ENCODE peak calls at places on chromosome 12, in six cellular contexts. T is MM.1S, F is neural crest cell, S is HCT116, I is fibroblast of pulmonary artery, H is mucosa of descending colon. U is an unnamed sample.

GRCh38 chr12:116784238-116784612 is 46.1 kb downstream of the RNFT2 start:
- DNase-seq in F (no peak), I (no peak), H (no peak), T (no peak), S (peak), U (no peak)

GRCh38 chr12:1830981-1831930 is 10.9 kb downstream of the LRTM2 start:
- DNase-seq in T (peak), I (peak), H (peak), S (no peak), F (peak), U (peak)

GRCh38 chr12:123916729-123917128 is 55.9 kb downstream of the CCDC92 start:
- DNase-seq in F (no peak), H (no peak), S (no peak), T (no peak), I (no peak), U (peak)

GRCh38 chr12:113109360-113109759 is 26.2 kb downstream of the RASAL1 start:
- DNase-seq in F (no peak), I (no peak), T (no peak), H (no peak), S (no peak), U (no peak)

GRCh38 chr12:51823875-51824565 is 24.5 kb downstream of the FIGNL2 start:
- DNase-seq in S (peak), F (no peak), T (peak), I (peak), H (no peak), U (peak)

GRCh38 chr12:101939856-101940265 is 62.5 kb downstream of the DRAM1 start:
- DNase-seq in F (peak), T (peak), S (peak), I (peak), H (no peak), U (peak)

GRCh38 chr12:123150804-123151678 is at the start of gene PITPNM2:
- DNase-seq in I (peak), F (peak), H (peak), T (peak), S (no peak), U (no peak)

GRCh38 chr12:132513070-132513398 is 23.1 kb downstream of the FBRSL1 start:
- DNase-seq in T (no peak), S (no peak), H (no peak), F (no peak), I (peak), U (no peak)

GRCh38 chr12:63045020-63045860 is 105.8 kb downstream of the AVPR1A start:
- DNase-seq in T (no peak), H (no peak), F (no peak), S (no peak), I (peak), U (no peak)

GRCh38 chr12:131895640-131896079 is 1.2 kb downstream of the ULK1 start:
- DNase-seq in F (no peak), S (no peak), H (no peak), I (no peak), T (no peak), U (no peak)

GRCh38 chr12:45648070-45648469 is 81.4 kb upstream of the ARID2 start:
- DNase-seq in F (no peak), T (peak), S (no peak), H (no peak), I (no peak), U (no peak)

GRCh38 chr12:125065021-125065752 is at the start of gene AACS:
- DNase-seq in F (peak), H (peak), I (peak), S (peak), T (peak), U (no peak)

GRCh38 chr12:52561880-52562449 is 9.0 kb upstream of the KRT71 start:
- DNase-seq in S (peak), H (no peak), F (no peak), T (no peak), I (peak), U (no peak)

GRCh38 chr12:53061404-53062010 is 11.6 kb downstream of the TNS2 start:
- DNase-seq in I (no peak), F (no peak), S (peak), H (peak), T (no peak), U (no peak)

GRCh38 chr12:121600702-121601336 is 20.0 kb upstream of the KDM2B start:
- DNase-seq in S (no peak), T (no peak), I (no peak), H (peak), F (no peak), U (no peak)

GRCh38 chr12:50283230-50283923 is at the start of gene LIMA1:
- DNase-seq in I (peak), H (peak), S (peak), F (peak), T (peak), U (peak)
- TF ChIP-seq CTCF in I (peak), H (no peak), S (peak), F (no peak), T (peak), U (peak)

GRCh38 chr12:110906516-110906915 is 13.9 kb downstream of the MYL2 start:
- DNase-seq in T (no peak), S (no peak), F (no peak), I (no peak), H (no peak), U (no peak)

GRCh38 chr12:110906985-110907384 is 13.4 kb downstream of the MYL2 start:
- DNase-seq in H (no peak), T (no peak), F (no peak), S (no peak), I (peak), U (no peak)

GRCh38 chr12:110908377-110909136 is 11.8 kb downstream of the MYL2 start:
- DNase-seq in F (no peak), I (no peak), H (no peak), T (no peak), S (no peak), U (no peak)

GRCh38 chr12:110907583-110907982 is 12.8 kb downstream of the MYL2 start:
- DNase-seq in I (no peak), T (no peak), H (no peak), F (no peak), S (no peak), U (no peak)

GRCh38 chr12:110906088-110906487 is 14.3 kb downstream of the MYL2 start:
- DNase-seq in I (no peak), S (no peak), T (peak), H (no peak), F (no peak), U (no peak)
- TF ChIP-seq CTCF in I (no peak), S (peak), T (peak), H (no peak), F (no peak), U (no peak)

DNA sequence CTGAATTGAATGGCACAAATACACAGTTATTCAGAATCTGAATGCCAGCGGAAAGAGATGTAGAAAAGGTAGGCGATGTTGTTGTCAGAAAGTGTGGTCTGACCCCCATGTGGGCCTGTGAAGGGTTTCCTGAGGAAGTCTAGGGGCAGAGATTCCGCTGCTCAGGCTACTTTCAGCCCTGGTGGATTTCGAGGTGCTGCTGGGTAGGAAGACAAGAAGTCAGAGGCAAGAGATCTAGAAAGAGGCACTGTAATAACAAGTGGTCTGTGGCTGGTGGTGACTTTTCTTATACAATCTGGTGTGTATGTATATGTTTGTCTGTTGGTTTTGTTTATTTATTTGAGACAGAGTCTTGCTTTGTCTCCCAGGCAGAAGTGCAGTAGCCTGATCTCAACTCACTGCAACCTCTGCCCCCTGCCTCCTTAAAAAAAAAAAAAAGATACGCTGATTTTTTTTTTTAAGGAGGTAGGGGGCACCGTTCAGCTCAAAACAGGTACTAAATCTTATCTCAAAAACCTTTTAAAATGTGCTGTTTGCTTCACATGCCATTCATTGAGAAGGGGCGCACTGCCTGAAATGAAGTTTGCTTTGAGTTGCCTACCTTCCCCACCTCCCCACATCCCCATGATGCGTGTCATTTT is 27.1 kb upstream of the MANSC4 start:
- DNase-seq in H (no peak), I (no peak), F (no peak), T (no peak), S (no peak), U (no peak)
- TF ChIP-seq CTCF in H (no peak), I (no peak), F (no peak), T (no peak), S (no peak), U (no peak)

GRCh38 chr12:120584343-120585149 is 3.3 kb upstream of the POP5 start:
- DNase-seq in I (no peak), F (peak), S (peak), T (peak), H (peak), U (no peak)
- TF ChIP-seq CTCF in I (peak), F (peak), S (peak), T (peak), H (no peak), U (no peak)

GRCh38 chr12:23889069-23889440 is 60.4 kb downstream of the SOX5 start:
- DNase-seq in I (no peak), T (no peak), S (no peak), H (no peak), F (no peak), U (no peak)

GRCh38 chr12:23884909-23885308 is 64.6 kb downstream of the SOX5 start:
- DNase-seq in T (no peak), H (no peak), S (no peak), I (no peak), F (no peak), U (no peak)

GRCh38 chr12:23888396-23889068 is 60.9 kb downstream of the SOX5 start:
- DNase-seq in S (no peak), T (no peak), F (no peak), H (no peak), I (peak), U (no peak)

GRCh38 chr12:23885396-23885795 is 64.1 kb downstream of the SOX5 start:
- DNase-seq in I (no peak), T (no peak), H (no peak), F (no peak), S (no peak), U (no peak)

DNA sequence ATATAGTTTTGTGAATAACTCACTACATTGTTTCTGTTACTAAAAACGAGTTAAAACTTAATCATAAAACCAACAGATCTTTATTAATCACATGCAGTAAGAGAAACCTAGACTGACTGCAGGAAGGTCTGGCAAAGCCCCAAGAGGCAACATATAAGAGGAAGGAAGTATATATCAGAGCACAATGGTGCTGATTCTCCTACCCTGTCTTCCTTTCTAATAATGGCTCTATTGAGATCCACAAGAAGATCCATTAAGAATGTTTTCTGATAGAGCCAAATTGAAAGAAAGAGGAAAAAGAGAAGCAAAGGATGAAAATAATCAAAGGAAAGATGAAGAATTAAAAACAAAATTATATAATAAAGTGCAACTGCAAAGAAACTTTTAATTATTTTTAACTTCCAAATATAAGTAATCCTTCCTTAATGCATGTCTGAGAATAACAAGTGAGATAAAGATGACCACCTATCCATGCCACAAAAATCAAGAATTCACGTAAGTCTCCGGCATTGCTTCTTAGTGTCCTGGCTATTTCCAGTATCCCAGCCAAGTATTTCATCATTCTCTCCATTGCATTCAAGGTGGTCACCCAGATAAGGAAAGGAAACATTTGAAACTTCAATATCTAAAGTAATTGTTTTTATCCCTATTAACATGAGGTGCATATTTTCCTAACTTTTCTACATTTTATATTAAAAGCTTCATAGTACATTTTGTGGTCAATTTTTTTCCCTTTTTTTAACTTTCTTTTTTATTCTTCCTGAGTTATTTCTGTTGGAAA is 62.2 kb downstream of the SOX5 start:
- DNase-seq in T (no peak), I (peak), F (no peak), S (no peak), H (no peak), U (no peak)
- TF ChIP-seq CTCF in T (no peak), I (no peak), F (no peak), S (no peak), H (no peak), U (no peak)

GRCh38 chr12:44389038-44389437 is 487.1 kb downstream of the NELL2 start:
- DNase-seq in S (no peak), H (no peak), I (no peak), F (no peak), T (no peak), U (no peak)
- TF ChIP-seq CTCF in S (no peak), H (no peak), I (no peak), F (no peak), T (no peak), U (no peak)

DNA sequence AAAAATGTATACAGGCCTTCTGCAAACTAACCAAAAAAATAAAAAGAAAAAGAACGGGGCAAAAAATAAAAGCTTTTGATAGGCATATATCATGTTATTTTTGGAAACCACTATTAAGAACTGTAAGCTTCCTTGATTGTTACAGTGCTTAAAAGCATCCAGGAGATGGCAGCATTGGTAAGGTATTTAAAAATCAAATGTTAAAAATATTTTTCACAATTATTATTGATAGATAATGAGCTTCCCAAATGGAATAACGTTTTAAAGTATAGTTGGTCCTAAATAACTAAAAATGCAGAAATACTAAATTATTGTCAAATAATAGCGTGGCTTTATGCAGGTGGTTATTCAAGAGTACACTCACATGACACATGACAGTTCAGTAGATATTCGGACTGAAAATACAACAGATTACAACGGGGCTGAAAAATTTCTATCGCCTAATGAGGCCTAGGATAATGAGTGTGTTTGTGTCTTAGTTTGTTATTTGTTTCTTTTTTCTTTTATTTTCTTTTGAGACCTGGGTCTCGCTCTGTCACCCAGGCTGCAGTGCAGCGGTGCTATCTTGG is 127.2 kb upstream of the ATF7IP start:
- DNase-seq in S (no peak), I (peak), H (no peak), T (peak), F (no peak), U (no peak)
- TF ChIP-seq CTCF in S (peak), I (peak), H (peak), T (peak), F (peak), U (peak)